ENCODE peak calls at places on chromosomes 5 and 9, in four cellular contexts. U, K, O and Y are unnamed samples.

GRCh38 chr5:137078171-137078665 is 420.9 kb downstream of the SPOCK1 start:
- DNase-seq in O (no peak), U (no peak), K (peak), Y (no peak)

GRCh38 chr5:11790201-11790600 is 114.0 kb downstream of the CTNND2 start:
- DNase-seq in U (no peak), O (no peak), K (no peak), Y (no peak)

GRCh38 chr5:58466939-58467338 is 7.1 kb upstream of the PLK2 start:
- DNase-seq in K (peak), U (no peak), O (no peak), Y (peak)

GRCh38 chr5:86861514-86861913 is 243.8 kb downstream of the COX7C start:
- DNase-seq in K (no peak), O (no peak), U (no peak), Y (no peak)

GRCh38 chr5:96823060-96823459 is 15.3 kb upstream of the ERAP1 start:
- DNase-seq in U (no peak), K (no peak), O (no peak), Y (no peak)

GRCh38 chr9:99823392-99824377 is 2.0 kb downstream of the NR4A3 start:
- DNase-seq in O (peak), U (peak), K (peak), Y (no peak)

GRCh38 chr9:127783111-127783621 is 2.7 kb upstream of the CDK9 start:
- DNase-seq in O (no peak), U (no peak), K (no peak), Y (peak)

GRCh38 chr5:78506296-78507049 is 142.1 kb downstream of the LHFPL2 start:
- DNase-seq in O (no peak), U (no peak), K (no peak), Y (no peak)

GRCh38 chr5:41406424-41406823 is 104.0 kb downstream of the PLCXD3 start:
- DNase-seq in K (peak), O (no peak), U (no peak), Y (no peak)

GRCh38 chr5:103425686-103426454 is 136.7 kb downstream of the NUDT12 start:
- DNase-seq in U (no peak), O (no peak), K (no peak), Y (no peak)

GRCh38 chr5:151014680-151015343 is 5.6 kb upstream of the GPX3 start:
- DNase-seq in O (no peak), K (no peak), U (no peak), Y (no peak)

GRCh38 chr5:87300176-87300575 is 32.5 kb downstream of the RASA1 start:
- DNase-seq in U (no peak), K (no peak), O (no peak), Y (peak)

GRCh38 chr5:179211076-179211475 is 134.2 kb downstream of the ADAMTS2 start:
- DNase-seq in U (no peak), O (no peak), K (no peak), Y (no peak)

GRCh38 chr9:109440117-109440515 is 58.0 kb downstream of the PTPN3 start:
- DNase-seq in O (no peak), K (no peak), U (no peak), Y (no peak)

GRCh38 chr9:35945341-35946018 is 12.5 kb downstream of the OR2S2 start:
- DNase-seq in O (peak), U (peak), K (peak), Y (peak)

GRCh38 chr9:81604306-81605153 is 84.8 kb downstream of the TLE1 start:
- DNase-seq in O (no peak), U (no peak), K (peak), Y (no peak)

GRCh38 chr5:60856059-60856458 is 12.0 kb upstream of the ELOVL7 start:
- DNase-seq in O (no peak), K (no peak), U (no peak), Y (no peak)

GRCh38 chr9:114098021-114098659 is 952 bp downstream of the KIF12 start:
- DNase-seq in K (peak), O (peak), U (peak), Y (peak)

GRCh38 chr5:157596449-157596848 is 20.9 kb upstream of the ADAM19 start:
- DNase-seq in U (no peak), O (no peak), K (no peak), Y (no peak)

GRCh38 chr5:135436856-135437795 is 10.0 kb downstream of the DCANP1 start:
- DNase-seq in K (no peak), O (no peak), U (no peak), Y (no peak)

GRCh38 chr5:81980160-81980559 is 8.3 kb downstream of the ATG10 start:
- DNase-seq in O (no peak), U (no peak), K (no peak), Y (no peak)

GRCh38 chr9:124906966-124907365 is 33.9 kb downstream of the GOLGA1 start:
- DNase-seq in K (no peak), O (no peak), U (no peak), Y (no peak)

GRCh38 chr5:149839761-149840160 is 104.8 kb downstream of the PDE6A start:
- DNase-seq in K (no peak), U (no peak), O (no peak), Y (no peak)

GRCh38 chr5:143195496-143195895 is 208.0 kb downstream of the NR3C1 start:
- DNase-seq in U (no peak), K (no peak), O (no peak), Y (no peak)

GRCh38 chr5:41068169-41068568 is 3.0 kb downstream of the MROH2B start:
- DNase-seq in O (no peak), U (peak), K (no peak), Y (no peak)

GRCh38 chr9:76621011-76621410 is 143.2 kb upstream of the PCA3 start:
- DNase-seq in K (no peak), O (no peak), U (no peak), Y (no peak)

GRCh38 chr9:22440841-22441240 is 5.8 kb upstream of the DMRTA1 start:
- DNase-seq in O (no peak), U (no peak), K (no peak), Y (no peak)

GRCh38 chr5:149840226-149840825 is 104.3 kb downstream of the PDE6A start:
- DNase-seq in U (no peak), K (no peak), O (no peak), Y (no peak)

GRCh38 chr5:107669543-107670027 is 1.2 kb downstream of the EFNA5 start:
- DNase-seq in U (no peak), K (peak), O (peak), Y (no peak)

GRCh38 chr9:19161257-19162025 is 34.1 kb upstream of the PLIN2 start:
- DNase-seq in K (peak), U (peak), O (no peak), Y (peak)
- TF ChIP-seq POLR2A in K (no peak), U (no peak), O (peak), Y (peak)

DNA sequence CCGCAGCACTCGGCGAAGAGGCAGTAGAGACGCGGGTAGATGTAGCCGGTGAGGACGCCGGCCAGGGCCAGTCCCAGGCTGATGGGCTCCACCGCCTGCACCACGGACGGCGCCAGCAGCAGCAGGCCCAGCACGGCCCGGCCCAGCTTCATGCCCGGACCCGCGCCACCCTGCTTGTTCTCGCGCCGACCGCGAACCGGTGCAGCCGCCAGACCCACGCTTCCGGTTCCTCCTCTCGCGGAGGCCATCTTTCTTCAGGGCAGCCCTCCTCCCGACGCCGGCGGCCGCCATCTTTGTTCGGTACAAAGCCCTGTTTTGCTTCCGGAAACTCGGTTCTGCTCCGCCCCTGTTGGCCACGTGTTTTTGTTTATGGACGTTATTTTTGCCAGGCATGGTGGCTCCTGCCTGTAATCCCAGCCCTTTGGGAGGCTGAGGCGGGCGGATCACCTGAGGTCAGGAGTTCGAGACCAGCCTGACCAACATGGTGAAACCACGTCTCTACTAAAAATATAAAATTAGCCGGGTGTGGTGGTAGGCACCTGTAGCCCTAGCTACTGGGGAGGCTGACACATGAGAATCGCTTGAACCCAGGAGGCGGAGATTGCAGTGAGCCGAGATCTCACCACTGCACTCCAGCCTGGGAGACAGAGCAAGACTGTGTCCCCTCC is at the start of gene TOR1A:
- DNase-seq in K (peak), U (peak), O (peak), Y (peak)
- TF ChIP-seq POLR2A in K (peak), U (no peak), O (peak), Y (peak)

GRCh38 chr9:128825923-128826702 is 3.5 kb downstream of the SPOUT1 start:
- DNase-seq in O (no peak), U (no peak), K (peak), Y (no peak)

GRCh38 chr9:128833696-128834095 is 4.1 kb upstream of the SPOUT1 start:
- DNase-seq in U (no peak), K (no peak), O (no peak), Y (no peak)

GRCh38 chr9:128828267-128828666 is 1.3 kb downstream of the SPOUT1 start:
- DNase-seq in K (no peak), O (no peak), U (no peak), Y (peak)

GRCh38 chr9:128828719-128829452 is 708 bp downstream of the SPOUT1 start:
- DNase-seq in K (no peak), U (no peak), O (no peak), Y (no peak)

DNA sequence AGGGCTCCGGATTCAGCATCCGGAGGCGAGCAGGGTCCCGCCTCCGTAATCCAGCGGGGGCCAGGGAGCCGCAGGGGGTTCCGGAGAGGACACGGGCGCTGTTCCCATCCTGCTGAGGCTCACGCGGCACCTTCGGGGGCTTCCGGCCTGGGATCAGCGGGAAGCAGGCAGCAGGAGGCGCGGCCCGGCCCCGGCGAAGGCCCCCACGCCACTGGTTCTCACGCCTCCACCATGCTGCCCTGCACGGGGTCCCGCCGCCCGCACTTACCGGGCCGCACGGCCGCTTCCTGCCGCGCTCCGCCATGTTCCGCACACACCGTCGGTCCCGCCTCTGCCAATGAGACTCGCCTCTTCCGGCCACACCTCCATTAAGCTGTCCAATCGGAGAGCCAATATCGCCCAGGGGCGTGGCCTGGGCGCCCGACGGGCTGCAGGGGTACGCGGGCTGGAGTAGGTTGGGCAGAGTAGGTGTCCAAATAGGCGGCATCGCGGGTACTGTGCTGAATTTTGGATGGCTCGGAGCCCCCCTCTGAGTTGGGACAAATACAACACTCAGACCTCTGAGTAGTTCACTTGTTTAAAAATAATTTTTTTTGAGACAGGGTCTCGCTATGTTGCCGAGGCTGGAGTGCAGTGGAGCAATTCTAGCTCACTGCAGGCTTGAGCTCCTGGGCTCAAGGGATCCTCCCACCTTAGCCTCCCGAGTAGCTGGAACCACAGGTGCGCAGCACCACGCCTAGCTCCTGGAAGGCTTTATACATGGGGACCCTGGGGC is at the start of gene SPOUT1:
- DNase-seq in U (peak), K (peak), O (peak), Y (peak)
- TF ChIP-seq POLR2A in U (no peak), K (peak), O (peak), Y (peak)

GRCh38 chr9:89815903-89816573 is 211.2 kb downstream of the GADD45G start:
- DNase-seq in U (peak), K (no peak), O (no peak), Y (no peak)
- TF ChIP-seq POLR2A in U (no peak), K (no peak), O (no peak), Y (no peak)

DNA sequence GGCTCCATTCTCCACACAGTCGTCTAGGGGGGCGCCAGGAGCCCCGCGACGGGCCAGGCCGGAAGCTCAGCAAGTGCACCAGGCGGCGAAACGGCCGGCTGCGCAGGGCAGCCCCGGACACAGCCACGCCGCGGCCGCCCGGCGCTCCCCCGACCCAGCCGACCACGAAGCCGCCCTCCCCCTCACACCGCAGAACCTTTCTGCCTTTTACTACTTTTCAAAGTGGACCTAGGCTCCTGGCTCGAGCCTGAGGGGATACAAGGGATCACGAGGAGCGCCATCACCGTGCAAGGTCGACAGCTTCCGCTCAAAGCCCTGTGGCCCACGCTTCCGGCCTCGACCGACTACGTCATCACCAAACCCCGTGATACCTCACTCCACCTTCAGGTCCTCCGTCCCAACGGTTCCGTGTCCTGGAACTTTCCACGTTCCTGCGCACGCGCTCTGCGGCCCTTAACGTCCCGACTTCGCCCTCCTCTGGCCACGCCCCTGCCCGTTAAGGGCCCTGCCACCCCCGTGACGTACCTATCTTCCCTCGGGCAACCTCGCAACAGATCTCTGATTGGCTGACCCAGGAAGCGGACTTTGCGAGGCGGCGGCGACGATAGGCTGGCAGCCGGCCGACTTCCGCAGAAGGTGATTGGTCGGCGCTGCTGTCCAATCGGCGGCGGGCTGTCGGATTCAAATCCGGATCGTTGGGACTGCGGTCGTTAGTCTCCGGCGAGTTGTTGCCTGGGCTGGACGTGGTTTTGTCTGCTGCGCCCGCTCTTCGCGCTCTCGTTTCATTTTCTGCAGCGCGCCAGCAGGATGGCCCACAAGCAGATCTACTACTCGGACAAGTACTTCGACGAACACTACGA is at the start of gene CKS2:
- DNase-seq in K (peak), O (peak), U (peak), Y (peak)
- TF ChIP-seq POLR2A in K (peak), O (peak), U (peak), Y (peak)

GRCh38 chr9:4666042-4666699 is at the start of gene SPATA6L:
- DNase-seq in K (peak), O (peak), U (peak), Y (peak)
- TF ChIP-seq POLR2A in K (peak), O (peak), U (no peak), Y (peak)

GRCh38 chr9:93589688-93590087 is 13.3 kb downstream of the PHF2 start:
- DNase-seq in U (no peak), K (no peak), O (no peak), Y (no peak)

GRCh38 chr9:93591301-93591700 is 14.9 kb downstream of the PHF2 start:
- DNase-seq in O (no peak), U (no peak), K (no peak), Y (no peak)

GRCh38 chr9:93591706-93592388 is 15.5 kb downstream of the PHF2 start:
- DNase-seq in K (no peak), O (no peak), U (no peak), Y (no peak)

GRCh38 chr9:93592389-93593021 is 16.1 kb downstream of the PHF2 start:
- DNase-seq in U (no peak), K (peak), O (no peak), Y (peak)

GRCh38 chr9:93590609-93591234 is 14.3 kb downstream of the PHF2 start:
- DNase-seq in O (no peak), U (no peak), K (no peak), Y (no peak)
- TF ChIP-seq POLR2A in O (no peak), U (no peak), K (no peak), Y (no peak)

GRCh38 chr9:14314424-14314928 is 535 bp upstream of the NFIB start:
- DNase-seq in O (peak), K (peak), U (peak), Y (peak)
- TF ChIP-seq POLR2A in O (peak), K (no peak), U (no peak), Y (no peak)

GRCh38 chr5:172772112-172772906 is 1.3 kb upstream of the DUSP1 start:
- DNase-seq in O (peak), U (peak), K (peak), Y (peak)
- TF ChIP-seq POLR2A in O (peak), U (no peak), K (no peak), Y (peak)